ENCODE peak calls at places on chromosomes 4 and X, in four cellular contexts. B is A549, M is thyroid gland, A is adrenal gland. I is an unnamed sample.

GRCh38 chr4:95426455-95426854 is 122.3 kb downstream of the UNC5C start:
- DNase-seq in A (no peak), M (no peak), B (no peak), I (no peak)

GRCh38 chr4:102094474-102094873 is 250.8 kb downstream of the SLC39A8 start:
- DNase-seq in A (no peak), M (no peak), B (no peak), I (no peak)

GRCh38 chr4:173332021-173332487 is 2.1 kb downstream of the HMGB2 start:
- DNase-seq in M (no peak), B (no peak), A (no peak), I (no peak)

GRCh38 chr4:56371426-56372220 is 15.7 kb downstream of the AASDH start:
- DNase-seq in B (no peak), M (no peak), A (no peak), I (no peak)

GRCh38 chr4:148216866-148217814 is 225.1 kb downstream of the NR3C2 start:
- DNase-seq in B (no peak), A (no peak), M (no peak), I (no peak)

GRCh38 chrX:108735087-108735679 is 1.2 kb downstream of the IRS4 start:
- DNase-seq in A (no peak), B (peak), M (peak), I (no peak)

GRCh38 chr4:76108467-76109181 is 34.1 kb downstream of the ART3 start:
- DNase-seq in A (no peak), M (no peak), B (peak), I (no peak)

GRCh38 chr4:57093816-57094481 is 16.2 kb downstream of the IGFBP7 start:
- DNase-seq in A (no peak), B (no peak), M (no peak), I (no peak)

GRCh38 chr4:102693266-102693850 is 67.4 kb downstream of the MANBA start:
- DNase-seq in M (no peak), B (no peak), A (no peak), I (no peak)

GRCh38 chr4:140757220-140757607 is 1.0 kb upstream of the TBC1D9 start:
- DNase-seq in A (no peak), B (no peak), M (no peak), I (no peak)

GRCh38 chr4:104531390-104531789 is 36.7 kb upstream of the CXXC4 start:
- DNase-seq in B (no peak), M (no peak), A (no peak), I (no peak)

GRCh38 chr4:148055844-148056243 is 324.0 kb downstream of the ARHGAP10 start:
- DNase-seq in A (no peak), M (no peak), B (no peak), I (no peak)

GRCh38 chrX:153474718-153475117 is 4.3 kb upstream of the HAUS7 start:
- DNase-seq in B (no peak), M (peak), A (peak), I (no peak)

GRCh38 chr4:2910409-2910808 is 52.8 kb downstream of the NOP14 start:
- DNase-seq in A (no peak), B (no peak), M (no peak), I (no peak)

GRCh38 chr4:123418486-123418931 is 21.9 kb downstream of the SPRY1 start:
- DNase-seq in B (no peak), A (peak), M (peak), I (no peak)

GRCh38 chr4:164239433-164239832 is 514.5 kb upstream of the SMIM31 start:
- DNase-seq in M (no peak), A (no peak), B (no peak), I (no peak)

GRCh38 chr4:182448281-182449151 is 205.3 kb downstream of the TENM3 start:
- DNase-seq in B (peak), M (peak), A (peak), I (peak)

GRCh38 chr4:3468154-3468553 is 5.0 kb downstream of the DOK7 start:
- DNase-seq in B (no peak), M (no peak), A (no peak), I (no peak)

GRCh38 chr4:54228563-54229501 is at the start of gene PDGFRA:
- DNase-seq in B (no peak), M (no peak), A (peak), I (no peak)
- TF ChIP-seq POLR2A in B (no peak), M (no peak), A (no peak), I (no peak)

GRCh38 chr4:82981116-82981515 is 29.5 kb downstream of the LIN54 start:
- DNase-seq in B (no peak), M (no peak), A (no peak), I (no peak)

GRCh38 chr4:82983450-82983849 is 27.2 kb downstream of the LIN54 start:
- DNase-seq in B (no peak), M (no peak), A (no peak), I (no peak)

GRCh38 chr4:82989567-82990429 is 20.8 kb downstream of the LIN54 start:
- DNase-seq in M (no peak), B (no peak), A (no peak), I (no peak)

GRCh38 chr4:82988323-82988832 is 22.2 kb downstream of the LIN54 start:
- DNase-seq in B (no peak), A (no peak), M (no peak), I (no peak)

DNA sequence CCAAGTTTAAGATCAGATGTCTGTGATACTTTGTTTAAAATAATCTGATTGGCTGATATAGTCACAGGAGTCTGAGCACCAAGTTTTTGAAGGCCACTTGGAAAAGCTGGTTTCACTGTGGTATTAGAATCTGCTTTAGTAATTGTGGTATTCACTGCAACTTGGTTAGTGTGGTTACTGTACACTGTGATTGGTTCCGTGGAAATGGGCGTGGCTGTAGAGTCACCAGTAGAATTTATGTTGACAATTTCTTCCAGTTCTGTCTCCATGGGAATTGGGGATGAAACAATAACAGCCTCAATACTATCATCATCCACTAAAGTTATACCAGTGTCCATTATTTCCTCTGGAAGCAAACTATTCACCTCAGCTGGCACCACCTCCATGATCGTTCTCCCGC is 26.2 kb downstream of the LIN54 start:
- DNase-seq in A (no peak), B (peak), M (no peak), I (peak)
- TF ChIP-seq POLR2A in A (no peak), B (no peak), M (no peak), I (no peak)

GRCh38 chrX:134737061-134737460 is 78.8 kb upstream of the PLAC1 start:
- DNase-seq in M (no peak), A (no peak), B (no peak), I (no peak)

GRCh38 chrX:134737721-134738369 is 79.6 kb upstream of the PLAC1 start:
- DNase-seq in B (no peak), A (no peak), M (no peak), I (no peak)

GRCh38 chrX:134735015-134735414 is 76.7 kb upstream of the PLAC1 start:
- DNase-seq in M (no peak), B (no peak), A (no peak), I (no peak)

GRCh38 chrX:134734343-134735001 is 76.2 kb upstream of the PLAC1 start:
- DNase-seq in M (no peak), A (no peak), B (no peak), I (peak)

DNA sequence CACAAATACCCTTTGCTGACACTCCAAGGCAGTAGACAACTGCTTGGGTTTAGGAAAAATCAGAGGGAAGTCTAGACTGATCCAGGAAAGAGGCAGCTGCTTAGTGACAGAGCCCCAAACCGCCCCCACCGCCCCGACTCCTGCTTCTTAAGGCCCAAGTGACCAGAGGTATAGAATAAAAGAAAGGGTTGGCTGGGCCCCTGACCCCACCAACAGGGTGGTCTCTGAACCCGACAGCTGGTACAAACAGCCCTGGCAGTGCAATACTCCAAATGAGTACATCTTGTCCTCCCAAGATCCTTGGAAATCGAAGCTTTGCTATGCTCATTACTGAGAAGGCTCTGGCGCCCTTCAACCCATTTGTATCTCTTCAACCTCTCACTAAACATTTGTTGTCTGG is 78.1 kb upstream of the PLAC1 start:
- DNase-seq in B (no peak), A (no peak), M (no peak), I (no peak)
- TF ChIP-seq POLR2A in B (no peak), A (no peak), M (no peak), I (no peak)

GRCh38 chrX:139820358-139820984 is 112.4 kb downstream of the ATP11C start:
- DNase-seq in M (no peak), A (no peak), B (no peak), I (no peak)

GRCh38 chrX:139815771-139816170 is 107.8 kb upstream of the MCF2 start:
- DNase-seq in A (no peak), M (no peak), B (no peak), I (no peak)

GRCh38 chrX:139811942-139812629 is 104.1 kb upstream of the MCF2 start:
- DNase-seq in B (no peak), M (no peak), A (no peak), I (no peak)

GRCh38 chrX:139816204-139816603 is 108.2 kb upstream of the MCF2 start:
- DNase-seq in M (no peak), A (no peak), B (no peak), I (no peak)
- TF ChIP-seq POLR2A in M (no peak), A (no peak), B (no peak), I (no peak)

DNA sequence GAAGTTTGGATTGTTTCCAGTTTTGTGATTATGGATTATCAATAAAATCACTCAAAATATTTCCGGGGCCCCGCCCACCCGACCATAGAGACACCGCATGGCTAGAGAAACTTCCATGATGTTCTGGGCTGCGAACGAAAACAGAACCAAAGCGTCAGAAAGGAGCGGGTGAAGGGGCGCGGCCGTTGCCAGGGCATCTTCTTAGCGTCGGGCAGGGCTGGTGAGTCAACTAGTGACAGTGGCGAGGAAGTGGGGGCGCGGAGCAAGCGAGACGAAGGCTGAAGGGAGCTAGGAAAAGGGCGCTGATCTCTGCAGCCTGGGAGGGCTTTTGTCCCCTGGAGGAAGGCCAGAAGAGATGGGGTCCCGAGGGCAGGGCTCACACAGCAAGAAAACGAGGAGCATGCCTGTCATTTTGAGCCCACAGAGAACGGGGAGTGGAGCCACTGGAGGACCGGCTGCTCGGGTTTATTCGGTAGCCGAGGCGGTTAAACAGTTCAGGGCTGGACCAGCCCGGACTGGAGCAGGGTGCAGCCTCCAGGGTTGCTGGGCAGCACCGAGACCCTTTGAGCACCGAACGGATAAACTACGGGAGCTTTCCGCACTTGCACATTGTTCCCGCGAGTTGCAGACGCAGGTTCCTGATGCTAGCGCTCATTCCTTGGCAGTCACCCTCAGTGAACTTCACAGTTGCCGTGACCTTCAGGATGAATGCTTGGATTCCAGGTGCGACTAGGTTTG is 298.1 kb upstream of the TRPC5 start:
- DNase-seq in M (no peak), B (no peak), A (no peak), I (no peak)
- TF ChIP-seq POLR2A in M (no peak), B (no peak), A (no peak), I (no peak)

DNA sequence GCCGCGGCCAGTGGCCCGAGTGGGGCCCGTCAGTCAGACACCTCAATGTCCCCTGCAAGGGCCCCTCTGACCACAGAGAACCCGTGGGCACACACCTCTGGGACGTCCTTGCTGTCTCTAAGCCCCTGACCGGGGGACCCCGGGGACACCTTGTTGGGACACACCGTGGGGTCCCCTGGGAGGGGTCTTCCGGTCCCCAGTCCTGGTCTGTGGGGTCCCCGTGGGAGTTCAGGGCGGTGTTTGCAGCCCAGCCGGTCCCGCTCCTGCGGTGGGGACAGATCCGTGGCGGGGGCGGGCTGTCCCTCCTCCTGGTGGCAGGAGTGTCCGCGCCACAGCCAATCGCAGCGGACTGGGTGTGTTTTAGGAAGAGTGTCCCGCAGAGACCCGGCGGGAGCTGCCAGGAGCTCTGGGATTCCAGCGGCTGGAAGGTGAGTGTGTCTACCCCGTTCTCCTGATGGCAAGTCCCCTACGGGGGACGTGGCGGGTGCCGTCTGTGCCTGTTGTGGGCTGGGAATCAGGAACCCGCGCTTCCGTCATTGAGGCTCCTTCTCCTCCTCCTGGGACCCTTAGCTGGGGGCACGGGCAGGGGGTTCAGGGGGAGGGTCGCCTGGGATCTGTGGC is 5.1 kb upstream of the PLCXD1 start:
- DNase-seq in M (peak), B (peak), A (peak), I (peak)
- TF ChIP-seq POLR2A in M (no peak), B (peak), A (no peak), I (peak)

I was measured in H54.